ENCODE peak calls at places on chromosomes 13 and 19, in seven cellular contexts. J is choroid plexus epithelial cell, S is dorsolateral prefrontal cortex, V is hepatocyte, N is fibroblast of pulmonary artery, D is brain microvascular endothelial cell, R is fibroblast of lung. E is an unnamed sample.

GRCh38 chr19:20066861-20067260 is 10.9 kb upstream of the ZNF90 start:
- DNase-seq in J (no peak), S (no peak), V (no peak), N (no peak), D (no peak), R (no peak), E (no peak)

GRCh38 chr19:28128341-28128740 is 1084.6 kb downstream of the UQCRFS1 start:
- DNase-seq in J (no peak), S (no peak), V (no peak), N (no peak), D (no peak), R (no peak), E (no peak)

GRCh38 chr13:24745861-24746617 is 17.9 kb upstream of the RNF17 start:
- DNase-seq in J (no peak), S (no peak), V (no peak), N (no peak), D (no peak), R (peak; percentile 1), E (no peak)

GRCh38 chr13:110509971-110510786 is 51.3 kb downstream of the RAB20 start:
- DNase-seq in J (no peak), S (no peak), V (no peak), N (no peak), D (no peak), R (no peak), E (no peak)

GRCh38 chr19:17829855-17830566 is 8.7 kb upstream of the INSL3 start:
- DNase-seq in J (peak; percentile 33), S (peak; percentile 59), V (peak; percentile 72), N (peak; percentile 29), D (peak; percentile 14), R (peak; percentile 53), E (peak; percentile 44)

GRCh38 chr13:75373988-75374387 is 108.0 kb downstream of the TBC1D4 start:
- DNase-seq in J (no peak), S (no peak), V (no peak), N (no peak), D (no peak), R (no peak), E (no peak)

GRCh38 chr19:7526093-7526929 is 3.9 kb downstream of the MCOLN1 start:
- DNase-seq in J (no peak), S (no peak), V (no peak), N (no peak), D (no peak), R (no peak), E (no peak)

GRCh38 chr19:18416778-18417249 is 2.4 kb upstream of the SSBP4 start:
- DNase-seq in J (peak; percentile 94), S (peak; percentile 88), V (peak; percentile 94), N (peak; percentile 95), D (peak; percentile 93), R (peak; percentile 83), E (peak; percentile 83)

GRCh38 chr19:11480927-11481776 is at the start of gene ELAVL3:
- DNase-seq in J (no peak), S (peak; percentile 79), V (no peak), N (no peak), D (no peak), R (no peak), E (no peak)

GRCh38 chr19:33823341-33823740 is 26.7 kb downstream of the KCTD15 start:
- DNase-seq in J (no peak), S (peak; percentile 5), V (no peak), N (no peak), D (no peak), R (no peak), E (no peak)

GRCh38 chr19:38684078-38684861 is 36.8 kb downstream of the ACTN4 start:
- DNase-seq in J (peak; percentile 90), S (no peak), V (peak; percentile 90), N (peak; percentile 95), D (peak; percentile 70), R (peak; percentile 89), E (peak; percentile 94)

GRCh38 chr19:35122687-35123551 is 7.3 kb downstream of the FXYD3 start:
- DNase-seq in J (no peak), S (no peak), V (no peak), N (no peak), D (no peak), R (no peak), E (peak; percentile 29)
- TF ChIP-seq CTCF in J (no peak), S (no peak), V (no peak), N (no peak), D (no peak), R (no peak), E (no peak)

DNA sequence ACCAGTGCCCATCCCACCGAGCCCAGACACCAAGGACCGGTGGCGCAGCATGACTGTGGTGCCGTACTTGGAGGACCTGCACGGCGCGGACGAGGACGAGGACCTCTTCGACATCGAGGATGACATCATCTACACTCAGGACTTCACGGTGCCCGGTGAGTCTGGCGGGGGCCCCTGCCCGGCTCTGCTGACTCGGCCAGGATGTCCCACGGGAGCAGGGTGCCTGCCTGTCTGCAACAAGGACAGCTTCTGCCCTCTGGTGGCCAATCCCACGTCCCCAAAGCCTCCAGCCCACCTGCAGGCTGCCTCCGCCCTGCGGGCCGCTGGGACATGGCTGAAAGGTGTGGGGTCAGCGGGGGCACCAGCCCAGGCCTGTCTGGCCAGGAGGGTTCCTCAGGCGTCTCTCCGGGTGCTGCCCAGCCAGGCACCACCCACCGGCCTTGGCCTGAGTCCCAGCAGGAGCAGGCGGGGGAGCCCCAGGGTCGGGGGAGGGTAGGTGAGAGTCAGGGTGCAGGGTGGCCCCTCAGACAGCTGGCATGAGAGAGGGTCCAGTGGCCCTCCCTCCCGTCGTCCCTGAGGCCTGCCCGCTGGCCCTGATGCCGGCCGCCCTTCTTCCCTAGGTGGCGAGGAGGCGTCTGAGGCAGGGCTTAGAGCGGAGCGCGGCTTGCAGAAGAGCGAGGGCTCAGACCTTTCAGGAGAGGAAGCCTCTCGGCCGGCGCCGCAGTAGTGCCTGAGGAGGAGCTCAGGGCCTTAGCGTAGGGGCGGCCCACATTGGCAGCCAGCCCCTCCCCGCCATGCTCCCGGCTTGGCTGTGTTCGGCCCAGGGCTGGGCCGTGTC is 14.6 kb downstream of the CBARP start:
- DNase-seq in J (peak; percentile 54), S (no peak), V (peak; percentile 68), N (peak; percentile 55), D (no peak), R (peak; percentile 37), E (peak; percentile 52)
- TF ChIP-seq CTCF in J (peak; percentile 62), S (peak; percentile 43), V (peak; percentile 48), N (peak; percentile 45), D (peak; percentile 72), R (peak; percentile 44), E (peak; percentile 36)

GRCh38 chr19:3406571-3407111 is 40.3 kb downstream of the NFIC start:
- DNase-seq in J (no peak), S (no peak), V (no peak), N (no peak), D (no peak), R (no peak), E (no peak)

GRCh38 chr19:3403489-3404323 is 37.3 kb downstream of the NFIC start:
- DNase-seq in J (peak; percentile 97), S (peak; percentile 85), V (peak; percentile 87), N (peak; percentile 95), D (peak; percentile 81), R (peak; percentile 96), E (peak; percentile 96)

GRCh38 chr19:3405261-3405653 is 38.9 kb downstream of the NFIC start:
- DNase-seq in J (no peak), S (no peak), V (no peak), N (no peak), D (no peak), R (no peak), E (no peak)

GRCh38 chr19:3402631-3403443 is 36.5 kb downstream of the NFIC start:
- DNase-seq in J (no peak), S (no peak), V (no peak), N (no peak), D (no peak), R (no peak), E (no peak)

GRCh38 chr19:3404324-3405260 is 38.2 kb downstream of the NFIC start:
- DNase-seq in J (peak; percentile 92), S (peak; percentile 78), V (peak; percentile 58), N (peak; percentile 90), D (peak; percentile 72), R (peak; percentile 88), E (peak; percentile 92)
- TF ChIP-seq CTCF in J (no peak), S (no peak), V (no peak), N (no peak), D (no peak), R (no peak), E (no peak)

GRCh38 chr13:94660695-94661324 is 51.5 kb downstream of the SOX21 start:
- DNase-seq in J (peak; percentile 54), S (no peak), V (no peak), N (peak; percentile 33), D (peak; percentile 27), R (peak; percentile 11), E (peak; percentile 43)
- TF ChIP-seq CTCF in J (peak; percentile 52), S (peak; percentile 36), V (peak; percentile 38), N (peak; percentile 47), D (peak; percentile 42), R (peak; percentile 45), E (peak; percentile 43)

E was measured in fibroblast of mammary gland.